ENCODE peak calls at places on chromosome 2, in nine cellular contexts. F is GM23248; B is psoas muscle; M is astrocyte; K is upper lobe of right lung; N is naive thymus-derived CD4-positive, alpha-beta T cell; A is A549; X is spleen; J is uterus. S is an unnamed sample.

GRCh38 chr2:233059797-233060499 is at the start of gene INPP5D:
- DNase-seq in K (peak; percentile 77), J (no peak), A (no peak), M (no peak), F (no peak), N (peak; percentile 74), B (peak; percentile 65), X (peak; percentile 95), S (peak; percentile 70)

GRCh38 chr2:216339456-216340279 is 32.6 kb downstream of the MARCHF4 start:
- DNase-seq in J (peak; percentile 22), N (no peak), B (no peak), X (no peak), K (no peak), M (peak; percentile 71), A (no peak), F (peak; percentile 68), S (peak; percentile 44)

GRCh38 chr2:64771726-64772125 is 118.0 kb upstream of the SERTAD2 start:
- DNase-seq in K (no peak), F (peak; percentile 12), B (no peak), A (no peak), J (no peak), N (no peak), M (no peak), X (no peak), S (no peak)

GRCh38 chr2:174959787-174960186 is 45.4 kb downstream of the CHN1 start:
- DNase-seq in A (no peak), K (no peak), F (peak; percentile 8), B (no peak), X (no peak), N (no peak), M (no peak), J (no peak), S (no peak)

GRCh38 chr2:216765810-216766259 is 70.5 kb upstream of the IGFBP5 start:
- DNase-seq in N (no peak), M (no peak), F (no peak), A (no peak), B (no peak), K (no peak), X (peak; percentile 86), J (no peak), S (peak; percentile 82)

GRCh38 chr2:25817006-25817405 is 61.3 kb downstream of the ASXL2 start:
- DNase-seq in K (no peak), J (no peak), A (no peak), N (no peak), B (no peak), X (no peak), F (no peak), M (no peak), S (no peak)

GRCh38 chr2:48444404-48444803 is 85.5 kb upstream of the STON1 start:
- DNase-seq in M (no peak), F (no peak), A (no peak), K (no peak), B (no peak), N (no peak), X (no peak), J (no peak), S (no peak)

GRCh38 chr2:26471278-26471677 is 6.6 kb downstream of the OTOF start:
- DNase-seq in A (no peak), N (no peak), K (no peak), F (no peak), B (no peak), X (peak; percentile 46), M (no peak), J (no peak), S (peak; percentile 10)

GRCh38 chr2:1621041-1621440 is 123.3 kb downstream of the PXDN start:
- DNase-seq in X (peak; percentile 39), B (no peak), N (no peak), J (no peak), F (no peak), M (no peak), K (peak; percentile 18), A (no peak), S (no peak)

GRCh38 chr2:221189431-221189830 is 382.7 kb downstream of the EPHA4 start:
- DNase-seq in K (no peak), N (no peak), J (no peak), B (no peak), X (no peak), M (no peak), F (no peak), A (no peak), S (no peak)

GRCh38 chr2:18402-19271 is 27.7 kb downstream of the FAM110C start:
- DNase-seq in J (no peak), A (no peak), X (no peak), K (no peak), N (no peak), F (no peak), M (no peak), B (no peak), S (no peak)

GRCh38 chr2:208311954-208312353 is 45.9 kb downstream of the PIKFYVE start:
- DNase-seq in A (no peak), X (no peak), B (no peak), M (peak; percentile 3), F (peak; percentile 81), K (no peak), N (no peak), J (no peak), S (no peak)

DNA sequence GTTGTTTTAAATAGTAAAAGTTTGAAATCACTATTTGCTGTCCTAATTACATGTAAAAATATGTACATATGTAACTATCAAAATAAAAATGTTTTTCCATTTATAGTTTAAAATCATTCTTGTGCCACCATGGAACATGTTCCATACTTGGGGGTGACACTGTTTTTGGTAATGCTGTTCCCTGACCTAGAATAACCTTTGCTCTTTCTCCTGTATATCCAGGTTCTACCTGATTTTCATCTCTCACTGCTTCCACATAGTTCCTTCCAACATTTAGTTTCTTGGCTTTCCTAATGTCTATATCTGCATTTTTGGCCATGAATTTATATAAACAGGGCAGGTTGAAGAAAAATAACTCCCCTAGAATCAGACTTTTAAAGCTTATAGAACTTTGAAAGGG is 2.5 kb downstream of the SPOPL start:
- DNase-seq in A (no peak), J (no peak), K (no peak), M (no peak), B (no peak), X (no peak), N (no peak), F (no peak), S (no peak)
- H3K4me3 ChIP-seq in A (no peak overlapping the region), J (no peak overlapping the region), K (peak overlapping the region; percentile 91), M (peak overlapping the region; percentile 79), B (peak overlapping the region; percentile 94), X (peak overlapping the region; percentile 82), N (peak overlapping the region; percentile 78), F (peak overlapping the region; percentile 92), S (no peak overlapping the region)

DNA sequence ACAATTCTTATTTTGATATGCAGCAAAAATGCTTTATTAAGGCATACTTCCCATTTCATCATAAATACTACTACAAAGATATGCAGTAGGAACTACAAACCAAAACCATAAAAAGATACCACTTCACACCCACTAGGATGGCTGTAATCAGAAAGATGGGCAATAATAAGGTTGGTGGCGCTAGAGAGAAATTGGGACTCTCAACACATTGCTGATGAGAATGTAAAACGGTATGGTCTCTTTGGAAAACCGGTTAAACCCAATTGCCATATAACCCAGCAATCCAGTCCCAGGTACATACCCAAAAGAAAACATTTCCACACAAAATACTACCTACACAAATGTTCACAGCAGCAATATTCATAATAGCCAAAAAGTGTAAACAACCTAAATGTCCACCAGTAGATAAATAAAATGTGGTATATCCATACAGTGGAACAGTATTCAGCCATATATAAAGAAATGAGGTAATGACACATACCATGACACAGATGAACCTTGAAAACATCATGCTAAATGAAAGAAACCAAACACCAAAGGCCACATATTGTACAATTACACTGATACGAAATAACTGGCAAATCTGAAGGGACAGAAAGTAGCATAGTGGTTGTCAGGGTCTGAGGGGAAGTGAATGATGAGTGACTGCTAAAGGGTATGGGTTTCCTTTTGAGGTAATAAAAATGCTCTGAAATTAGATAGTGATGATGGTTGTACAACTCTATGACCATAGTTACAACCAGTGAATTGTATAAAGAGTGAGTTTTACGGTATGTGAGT is 12.7 kb downstream of the SP3 start:
- DNase-seq in F (no peak), X (no peak), M (no peak), B (no peak), K (no peak), J (no peak), A (no peak), N (no peak), S (no peak)
- H3K4me1 ChIP-seq in F (peaks cover 30% of the 10 kb centered on the region), X (peaks cover 100% of the 10 kb centered on the region), M (peaks cover 12% of the 10 kb centered on the region), B (peaks cover 81% of the 10 kb centered on the region), K (peaks cover 68% of the 10 kb centered on the region), J (peaks cover 6% of the 10 kb centered on the region), A (peaks cover 38% of the 10 kb centered on the region), N (peaks cover 49% of the 10 kb centered on the region), S (peaks cover 3% of the 10 kb centered on the region)

DNA sequence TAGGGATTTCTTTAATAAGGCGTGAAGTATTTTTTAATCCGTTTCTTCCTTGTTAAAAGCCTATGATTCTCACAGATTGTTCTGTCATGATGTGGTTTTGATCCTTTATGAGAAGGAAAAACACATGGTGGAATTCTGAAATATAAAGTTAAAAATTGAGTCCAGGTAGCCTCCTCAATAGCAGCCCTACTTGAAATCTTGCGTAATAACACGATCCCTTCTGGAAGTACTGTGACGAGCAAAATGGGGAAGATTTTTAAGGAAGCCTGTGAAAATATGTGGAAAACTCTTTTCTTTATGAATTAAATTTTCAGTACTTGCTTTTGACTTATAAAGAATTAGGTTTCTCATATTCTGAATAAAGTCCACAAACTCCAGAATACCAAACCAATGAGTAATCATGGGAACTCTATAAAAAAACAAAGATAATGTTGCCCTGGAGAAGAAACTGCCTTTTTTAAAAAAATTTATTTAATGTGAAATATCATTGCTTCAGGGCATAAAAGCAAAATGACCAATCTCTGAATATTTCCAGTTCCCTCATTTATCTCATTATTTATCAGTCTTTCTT is 476.4 kb upstream of the ZEB2 start:
- DNase-seq in A (no peak), X (no peak), F (peak; percentile 61), M (peak; percentile 53), N (no peak), K (no peak), J (no peak), B (no peak), S (no peak)
- H3K4me3 ChIP-seq in A (no peak overlapping the region), X (no peak overlapping the region), F (peak overlapping the region; percentile 64), M (no peak overlapping the region), N (no peak overlapping the region), K (no peak overlapping the region), J (no peak overlapping the region), B (no peak overlapping the region), S (peak overlapping the region; percentile 20)

GRCh38 chr2:43178055-43178598 is 48.3 kb downstream of the ZFP36L2 start:
- DNase-seq in J (no peak), K (no peak), M (no peak), X (no peak), A (no peak), B (peak; percentile 65), F (no peak), N (no peak), S (no peak)
- H3K4me1 ChIP-seq in J (no peaks in the 10 kb centered on the region), K (peaks cover 40% of the 10 kb centered on the region), M (peaks cover 12% of the 10 kb centered on the region), X (peaks cover 67% of the 10 kb centered on the region), A (peaks cover 69% of the 10 kb centered on the region), B (peaks cover 25% of the 10 kb centered on the region), F (peaks cover 17% of the 10 kb centered on the region), N (peaks cover 57% of the 10 kb centered on the region), S (peaks cover 8% of the 10 kb centered on the region)

GRCh38 chr2:98333922-98334321 is 12.3 kb upstream of the CNGA3 start:
- DNase-seq in K (no peak), F (peak; percentile 13), A (no peak), X (no peak), B (no peak), M (peak; percentile 14), N (no peak), J (no peak), S (no peak)
- H3K4me3 ChIP-seq in K (no peak overlapping the region), F (peak overlapping the region; percentile 27), A (no peak overlapping the region), X (no peak overlapping the region), B (no peak overlapping the region), M (peak overlapping the region; percentile 16), N (no peak overlapping the region), J (no peak overlapping the region), S (no peak overlapping the region)

GRCh38 chr2:70938580-70938938 is 2.9 kb downstream of the ATP6V1B1 start:
- DNase-seq in M (no peak), F (no peak), A (no peak), B (no peak), N (no peak), J (no peak), X (no peak), K (peak; percentile 28), S (no peak)
- H3K4me1 ChIP-seq in M (no peaks in the 10 kb centered on the region), F (no peaks in the 10 kb centered on the region), A (no peaks in the 10 kb centered on the region), B (no peaks in the 10 kb centered on the region), N (no peaks in the 10 kb centered on the region), J (no peaks in the 10 kb centered on the region), X (no peaks in the 10 kb centered on the region), K (no peaks in the 10 kb centered on the region), S (no peaks in the 10 kb centered on the region)